ENCODE peak calls at places on chromosomes 5 and 9, in nine cellular contexts. One of them, this sample, is unnamed.

GRCh38 chr9:18245911-18246310 is 228.0 kb upstream of the ADAMTSL1 start:
- DNase-seq in stromal cell of bone marrow: no peak
- DNase-seq in kidney epithelial cell: no peak
- DNase-seq in A172: no peak
- DNase-seq in stimulated activated CD4-positive, alpha-beta T cell treated with anti-CD3 and anti-CD28 coated beads, Interleukin-2, amount 100 ng/mL, for 48 hours: no peak
- DNase-seq in NCI-H345: no peak
- DNase-seq in NAMALWA: no peak
- DNase-seq in mammary epithelial cell: no peak
- DNase-seq in AG08395: peak
- DNase-seq in this sample: no peak

GRCh38 chr9:37700131-37700530 is 49.4 kb downstream of the FRMPD1 start:
- DNase-seq in AG08395: no peak
- DNase-seq in mammary epithelial cell: no peak
- DNase-seq in stimulated activated CD4-positive, alpha-beta T cell treated with anti-CD3 and anti-CD28 coated beads, Interleukin-2, amount 100 ng/mL, for 48 hours: no peak
- DNase-seq in stromal cell of bone marrow: no peak
- DNase-seq in kidney epithelial cell: no peak
- DNase-seq in NCI-H345: no peak
- DNase-seq in NAMALWA: no peak
- DNase-seq in A172: no peak
- DNase-seq in this sample: no peak

GRCh38 chr5:74895906-74896305 is 29.7 kb upstream of the FAM169A start:
- DNase-seq in AG08395: peak
- DNase-seq in A172: peak
- DNase-seq in stromal cell of bone marrow: peak
- DNase-seq in kidney epithelial cell: peak
- DNase-seq in NCI-H345: no peak
- DNase-seq in NAMALWA: no peak
- DNase-seq in mammary epithelial cell: peak
- DNase-seq in stimulated activated CD4-positive, alpha-beta T cell treated with anti-CD3 and anti-CD28 coated beads, Interleukin-2, amount 100 ng/mL, for 48 hours: no peak
- DNase-seq in this sample: no peak

GRCh38 chr5:31193591-31194457 is at the start of gene CDH6:
- DNase-seq in NCI-H345: peak
- DNase-seq in stromal cell of bone marrow: peak
- DNase-seq in mammary epithelial cell: no peak
- DNase-seq in NAMALWA: no peak
- DNase-seq in kidney epithelial cell: peak
- DNase-seq in stimulated activated CD4-positive, alpha-beta T cell treated with anti-CD3 and anti-CD28 coated beads, Interleukin-2, amount 100 ng/mL, for 48 hours: no peak
- DNase-seq in A172: no peak
- DNase-seq in AG08395: peak
- DNase-seq in this sample: peak

GRCh38 chr5:149857499-149857898 is 87.1 kb downstream of the PDE6A start:
- DNase-seq in stromal cell of bone marrow: no peak
- DNase-seq in A172: peak
- DNase-seq in kidney epithelial cell: no peak
- DNase-seq in NCI-H345: peak
- DNase-seq in mammary epithelial cell: peak
- DNase-seq in NAMALWA: no peak
- DNase-seq in stimulated activated CD4-positive, alpha-beta T cell treated with anti-CD3 and anti-CD28 coated beads, Interleukin-2, amount 100 ng/mL, for 48 hours: no peak
- DNase-seq in AG08395: no peak
- DNase-seq in this sample: no peak

GRCh38 chr5:61346511-61346910 is 14.5 kb downstream of the ZSWIM6 start:
- DNase-seq in AG08395: no peak
- DNase-seq in A172: no peak
- DNase-seq in mammary epithelial cell: no peak
- DNase-seq in NCI-H345: no peak
- DNase-seq in kidney epithelial cell: no peak
- DNase-seq in stimulated activated CD4-positive, alpha-beta T cell treated with anti-CD3 and anti-CD28 coated beads, Interleukin-2, amount 100 ng/mL, for 48 hours: no peak
- DNase-seq in NAMALWA: no peak
- DNase-seq in stromal cell of bone marrow: no peak
- DNase-seq in this sample: no peak

GRCh38 chr5:115100556-115100955 is 69.2 kb downstream of the TRIM36 start:
- DNase-seq in stimulated activated CD4-positive, alpha-beta T cell treated with anti-CD3 and anti-CD28 coated beads, Interleukin-2, amount 100 ng/mL, for 48 hours: no peak
- DNase-seq in AG08395: no peak
- DNase-seq in NAMALWA: no peak
- DNase-seq in kidney epithelial cell: no peak
- DNase-seq in NCI-H345: peak
- DNase-seq in A172: peak
- DNase-seq in stromal cell of bone marrow: peak
- DNase-seq in mammary epithelial cell: peak
- DNase-seq in this sample: no peak

GRCh38 chr5:178417391-178417811 is 172.8 kb downstream of the COL23A1 start:
- DNase-seq in AG08395: no peak
- DNase-seq in mammary epithelial cell: no peak
- DNase-seq in stimulated activated CD4-positive, alpha-beta T cell treated with anti-CD3 and anti-CD28 coated beads, Interleukin-2, amount 100 ng/mL, for 48 hours: no peak
- DNase-seq in A172: no peak
- DNase-seq in kidney epithelial cell: no peak
- DNase-seq in stromal cell of bone marrow: no peak
- DNase-seq in NAMALWA: no peak
- DNase-seq in NCI-H345: no peak
- DNase-seq in this sample: no peak